ENCODE peak calls at places on chromosomes 7 and 10, in nine cellular contexts. One of them, this sample, is unnamed.

GRCh38 chr10:108591417-108591816 is 1331.9 kb downstream of the XPNPEP1 start:
- DNase-seq in heart left ventricle: no peak
- DNase-seq in prostate gland: no peak
- DNase-seq in HCT116: no peak
- DNase-seq in lower leg skin: no peak
- DNase-seq in body of pancreas: no peak
- DNase-seq in adrenal gland: no peak
- DNase-seq in upper lobe of left lung: no peak
- DNase-seq in stomach: no peak
- DNase-seq in this sample: no peak

GRCh38 chr7:157522189-157522588 is 185.4 kb downstream of the DNAJB6 start:
- DNase-seq in heart left ventricle: no peak
- DNase-seq in prostate gland: no peak
- DNase-seq in HCT116: no peak
- DNase-seq in lower leg skin: peak
- DNase-seq in body of pancreas: peak
- DNase-seq in adrenal gland: peak
- DNase-seq in upper lobe of left lung: no peak
- DNase-seq in stomach: peak
- DNase-seq in this sample: peak

GRCh38 chr7:107785170-107785569 is 17.9 kb downstream of the SLC26A3 start:
- DNase-seq in heart left ventricle: no peak
- DNase-seq in prostate gland: no peak
- DNase-seq in HCT116: no peak
- DNase-seq in lower leg skin: no peak
- DNase-seq in body of pancreas: no peak
- DNase-seq in adrenal gland: no peak
- DNase-seq in upper lobe of left lung: no peak
- DNase-seq in stomach: no peak
- DNase-seq in this sample: no peak

GRCh38 chr10:22437620-22438588 is 92.6 kb downstream of the SPAG6 start:
- DNase-seq in heart left ventricle: peak
- DNase-seq in prostate gland: peak
- DNase-seq in HCT116: no peak
- DNase-seq in lower leg skin: peak
- DNase-seq in body of pancreas: no peak
- DNase-seq in adrenal gland: no peak
- DNase-seq in upper lobe of left lung: no peak
- DNase-seq in stomach: peak
- DNase-seq in this sample: no peak

GRCh38 chr7:99290980-99291607 is 18.5 kb downstream of the MYH16 start:
- DNase-seq in heart left ventricle: no peak
- DNase-seq in prostate gland: no peak
- DNase-seq in HCT116: no peak
- DNase-seq in lower leg skin: no peak
- DNase-seq in body of pancreas: no peak
- DNase-seq in adrenal gland: no peak
- DNase-seq in upper lobe of left lung: no peak
- DNase-seq in stomach: no peak
- DNase-seq in this sample: no peak

GRCh38 chr10:82252081-82252480 is 377.1 kb downstream of the NRG3 start:
- DNase-seq in heart left ventricle: no peak
- DNase-seq in prostate gland: no peak
- DNase-seq in HCT116: no peak
- DNase-seq in lower leg skin: no peak
- DNase-seq in body of pancreas: no peak
- DNase-seq in adrenal gland: no peak
- DNase-seq in upper lobe of left lung: no peak
- DNase-seq in stomach: no peak
- DNase-seq in this sample: no peak

GRCh38 chr10:4947039-4947634 is 16.1 kb upstream of the AKR1C1 start:
- DNase-seq in heart left ventricle: no peak
- DNase-seq in prostate gland: no peak
- DNase-seq in HCT116: no peak
- DNase-seq in lower leg skin: no peak
- DNase-seq in body of pancreas: no peak
- DNase-seq in adrenal gland: no peak
- DNase-seq in upper lobe of left lung: no peak
- DNase-seq in stomach: no peak
- DNase-seq in this sample: no peak

GRCh38 chr10:132419631-132420468 is 22.9 kb downstream of the PWWP2B start:
- DNase-seq in heart left ventricle: no peak
- DNase-seq in prostate gland: no peak
- DNase-seq in HCT116: no peak
- DNase-seq in lower leg skin: no peak
- DNase-seq in body of pancreas: peak
- DNase-seq in adrenal gland: peak
- DNase-seq in upper lobe of left lung: no peak
- DNase-seq in stomach: peak
- DNase-seq in this sample: no peak

GRCh38 chr10:7391748-7392147 is 19.1 kb downstream of the SFMBT2 start:
- DNase-seq in heart left ventricle: no peak
- DNase-seq in prostate gland: no peak
- DNase-seq in HCT116: no peak
- DNase-seq in lower leg skin: no peak
- DNase-seq in body of pancreas: no peak
- DNase-seq in adrenal gland: no peak
- DNase-seq in upper lobe of left lung: no peak
- DNase-seq in stomach: no peak
- DNase-seq in this sample: no peak

GRCh38 chr7:78203042-78203720 is 404.6 kb downstream of the PHTF2 start:
- DNase-seq in heart left ventricle: no peak
- DNase-seq in prostate gland: no peak
- DNase-seq in HCT116: no peak
- DNase-seq in lower leg skin: no peak
- DNase-seq in body of pancreas: no peak
- DNase-seq in adrenal gland: no peak
- DNase-seq in upper lobe of left lung: no peak
- DNase-seq in stomach: no peak
- DNase-seq in this sample: no peak

GRCh38 chr7:65265959-65266519 is 107.6 kb upstream of the ZNF92 start:
- DNase-seq in heart left ventricle: no peak
- DNase-seq in prostate gland: no peak
- DNase-seq in HCT116: no peak
- DNase-seq in lower leg skin: no peak
- DNase-seq in body of pancreas: no peak
- DNase-seq in adrenal gland: no peak
- DNase-seq in upper lobe of left lung: no peak
- DNase-seq in stomach: no peak
- DNase-seq in this sample: no peak

GRCh38 chr7:45921699-45922519 is 837 bp upstream of the IGFBP3 start:
- DNase-seq in heart left ventricle: peak
- DNase-seq in prostate gland: peak
- DNase-seq in HCT116: peak
- DNase-seq in lower leg skin: peak
- DNase-seq in body of pancreas: peak
- DNase-seq in adrenal gland: peak
- DNase-seq in upper lobe of left lung: no peak
- DNase-seq in stomach: no peak
- DNase-seq in this sample: no peak

GRCh38 chr10:59557642-59558041 is 152.0 kb downstream of the SLC16A9 start:
- DNase-seq in heart left ventricle: no peak
- DNase-seq in prostate gland: no peak
- DNase-seq in HCT116: no peak
- DNase-seq in lower leg skin: no peak
- DNase-seq in body of pancreas: no peak
- DNase-seq in adrenal gland: no peak
- DNase-seq in upper lobe of left lung: no peak
- DNase-seq in stomach: no peak
- DNase-seq in this sample: no peak

GRCh38 chr10:32151876-32152275 is 95.7 kb upstream of the KIF5B start:
- DNase-seq in heart left ventricle: no peak
- DNase-seq in prostate gland: no peak
- DNase-seq in HCT116: no peak
- DNase-seq in lower leg skin: no peak
- DNase-seq in body of pancreas: no peak
- DNase-seq in adrenal gland: no peak
- DNase-seq in upper lobe of left lung: no peak
- DNase-seq in stomach: no peak
- DNase-seq in this sample: no peak

GRCh38 chr10:32150532-32151101 is 94.4 kb upstream of the KIF5B start:
- DNase-seq in heart left ventricle: no peak
- DNase-seq in prostate gland: no peak
- DNase-seq in HCT116: no peak
- DNase-seq in lower leg skin: no peak
- DNase-seq in body of pancreas: no peak
- DNase-seq in adrenal gland: peak
- DNase-seq in upper lobe of left lung: no peak
- DNase-seq in stomach: no peak
- DNase-seq in this sample: no peak

GRCh38 chr10:32148864-32149256 is 92.6 kb upstream of the KIF5B start:
- DNase-seq in heart left ventricle: no peak
- DNase-seq in prostate gland: no peak
- DNase-seq in HCT116: no peak
- DNase-seq in lower leg skin: no peak
- DNase-seq in body of pancreas: no peak
- DNase-seq in adrenal gland: no peak
- DNase-seq in upper lobe of left lung: no peak
- DNase-seq in stomach: no peak
- DNase-seq in this sample: no peak

GRCh38 chr10:32147730-32148129 is 91.5 kb upstream of the KIF5B start:
- DNase-seq in heart left ventricle: no peak
- DNase-seq in prostate gland: no peak
- DNase-seq in HCT116: no peak
- DNase-seq in lower leg skin: no peak
- DNase-seq in body of pancreas: no peak
- DNase-seq in adrenal gland: no peak
- DNase-seq in upper lobe of left lung: no peak
- DNase-seq in stomach: no peak
- DNase-seq in this sample: no peak

GRCh38 chr10:32149257-32149955 is 93.2 kb upstream of the KIF5B start:
- DNase-seq in heart left ventricle: peak
- DNase-seq in prostate gland: no peak
- DNase-seq in HCT116: peak
- DNase-seq in lower leg skin: peak
- DNase-seq in body of pancreas: peak
- DNase-seq in adrenal gland: peak
- DNase-seq in upper lobe of left lung: no peak
- DNase-seq in stomach: peak
- DNase-seq in this sample: peak
- H3K4me3 ChIP-seq in heart left ventricle: no peak
- H3K4me3 ChIP-seq in prostate gland: no peak
- H3K4me3 ChIP-seq in HCT116: no peak
- H3K4me3 ChIP-seq in lower leg skin: no peak
- H3K4me3 ChIP-seq in body of pancreas: no peak
- H3K4me3 ChIP-seq in adrenal gland: no peak
- H3K4me3 ChIP-seq in upper lobe of left lung: no peak
- H3K4me3 ChIP-seq in stomach: no peak
- H3K4me3 ChIP-seq in this sample: no peak

DNA sequence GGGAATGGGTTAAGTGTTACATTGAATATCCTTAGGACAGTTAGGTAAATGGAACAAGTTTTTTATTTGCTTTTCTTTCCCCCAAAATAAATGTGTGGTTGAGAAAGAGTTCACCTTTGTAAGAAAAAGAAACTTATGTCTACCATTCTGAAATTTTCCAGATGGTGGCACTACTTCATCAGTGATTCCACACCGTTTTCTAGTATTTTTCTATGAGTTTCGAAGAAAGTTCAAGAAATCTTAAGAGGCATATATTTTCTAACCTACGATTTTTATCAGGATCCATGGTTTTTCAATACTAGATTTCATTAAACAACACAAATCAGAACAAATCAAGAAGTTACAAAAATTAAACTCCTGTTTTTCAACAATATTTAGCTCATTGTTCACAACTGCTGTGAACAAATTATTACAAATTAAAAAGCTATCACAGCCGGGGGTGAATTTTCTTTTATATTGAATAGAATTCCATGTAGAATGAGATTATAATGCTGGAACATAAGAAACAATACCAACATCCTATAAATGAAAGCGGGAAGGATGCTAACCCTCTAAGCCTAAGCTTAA is 163.1 kb upstream of the NPVF start:
- DNase-seq in heart left ventricle: no peak
- DNase-seq in prostate gland: no peak
- DNase-seq in HCT116: peak
- DNase-seq in lower leg skin: no peak
- DNase-seq in body of pancreas: no peak
- DNase-seq in adrenal gland: no peak
- DNase-seq in upper lobe of left lung: no peak
- DNase-seq in stomach: no peak
- DNase-seq in this sample: no peak
- TF ChIP-seq CTCF in heart left ventricle: peak
- TF ChIP-seq CTCF in prostate gland: peak
- TF ChIP-seq CTCF in HCT116: peak
- TF ChIP-seq CTCF in lower leg skin: no peak
- TF ChIP-seq CTCF in body of pancreas: peak
- TF ChIP-seq CTCF in adrenal gland: peak
- TF ChIP-seq CTCF in upper lobe of left lung: peak
- TF ChIP-seq CTCF in stomach: no peak
- TF ChIP-seq CTCF in this sample: no peak

GRCh38 chr7:120060283-120060682 is 212.7 kb upstream of the KCND2 start:
- DNase-seq in heart left ventricle: no peak
- DNase-seq in prostate gland: no peak
- DNase-seq in HCT116: no peak
- DNase-seq in lower leg skin: no peak
- DNase-seq in body of pancreas: no peak
- DNase-seq in adrenal gland: no peak
- DNase-seq in upper lobe of left lung: no peak
- DNase-seq in stomach: no peak
- DNase-seq in this sample: no peak
- TF ChIP-seq POLR2A in heart left ventricle: no peak
- TF ChIP-seq POLR2A in prostate gland: no peak
- TF ChIP-seq POLR2A in HCT116: no peak
- TF ChIP-seq POLR2A in lower leg skin: no peak
- TF ChIP-seq POLR2A in body of pancreas: no peak
- TF ChIP-seq POLR2A in adrenal gland: no peak
- TF ChIP-seq POLR2A in upper lobe of left lung: no peak
- TF ChIP-seq POLR2A in stomach: no peak
- TF ChIP-seq POLR2A in this sample: no peak

GRCh38 chr10:64038097-64038496 is 516.9 kb downstream of the REEP3 start:
- DNase-seq in heart left ventricle: no peak
- DNase-seq in prostate gland: no peak
- DNase-seq in HCT116: no peak
- DNase-seq in lower leg skin: no peak
- DNase-seq in body of pancreas: no peak
- DNase-seq in adrenal gland: no peak
- DNase-seq in upper lobe of left lung: no peak
- DNase-seq in stomach: no peak
- DNase-seq in this sample: no peak

GRCh38 chr10:64041989-64042490 is 520.8 kb downstream of the REEP3 start:
- DNase-seq in heart left ventricle: no peak
- DNase-seq in prostate gland: no peak
- DNase-seq in HCT116: no peak
- DNase-seq in lower leg skin: no peak
- DNase-seq in body of pancreas: no peak
- DNase-seq in adrenal gland: no peak
- DNase-seq in upper lobe of left lung: no peak
- DNase-seq in stomach: no peak
- DNase-seq in this sample: no peak

GRCh38 chr10:64039208-64039607 is 518.0 kb downstream of the REEP3 start:
- DNase-seq in heart left ventricle: no peak
- DNase-seq in prostate gland: no peak
- DNase-seq in HCT116: no peak
- DNase-seq in lower leg skin: no peak
- DNase-seq in body of pancreas: no peak
- DNase-seq in adrenal gland: no peak
- DNase-seq in upper lobe of left lung: no peak
- DNase-seq in stomach: no peak
- DNase-seq in this sample: no peak

GRCh38 chr10:64044098-64044497 is 522.9 kb downstream of the REEP3 start:
- DNase-seq in heart left ventricle: no peak
- DNase-seq in prostate gland: no peak
- DNase-seq in HCT116: no peak
- DNase-seq in lower leg skin: no peak
- DNase-seq in body of pancreas: no peak
- DNase-seq in adrenal gland: no peak
- DNase-seq in upper lobe of left lung: no peak
- DNase-seq in stomach: no peak
- DNase-seq in this sample: no peak

GRCh38 chr10:64041185-64041988 is 520.2 kb downstream of the REEP3 start:
- DNase-seq in heart left ventricle: peak
- DNase-seq in prostate gland: peak
- DNase-seq in HCT116: peak
- DNase-seq in lower leg skin: peak
- DNase-seq in body of pancreas: peak
- DNase-seq in adrenal gland: peak
- DNase-seq in upper lobe of left lung: peak
- DNase-seq in stomach: peak
- DNase-seq in this sample: peak
- H3K4me3 ChIP-seq in heart left ventricle: peak
- H3K4me3 ChIP-seq in prostate gland: peak
- H3K4me3 ChIP-seq in HCT116: peak
- H3K4me3 ChIP-seq in lower leg skin: no peak
- H3K4me3 ChIP-seq in body of pancreas: no peak
- H3K4me3 ChIP-seq in adrenal gland: peak
- H3K4me3 ChIP-seq in upper lobe of left lung: peak
- H3K4me3 ChIP-seq in stomach: peak
- H3K4me3 ChIP-seq in this sample: peak

This sample was measured in breast epithelium.